ENCODE peak calls at places on chromosomes 3 and 15, in nine cellular contexts. R is SW480; W is stimulated activated CD4-positive, alpha-beta T cell treated with anti-CD3 and anti-CD28 coated beads, Interleukin-12 subunit alpha, Interleukin-12 subunit beta, amount 100 ng/mL, for 4 hours; I is IMR-90; N is activated T-helper 1 cell treated with Interleukin-2 at 50 U/mL for 16 hours; T is activated gamma-delta T cell treated with Interleukin-2 at 50 U/mL for 16 hours; M is heart right ventricle; G is activated CD8-positive, alpha-beta T cell treated with anti-CD3 and anti-CD28 coated beads for 36 hours; X is GM23248. O is an unnamed sample.

GRCh38 chr3:134640872-134641470 is 9.9 kb downstream of the KY start:
- DNase-seq in R (peak), W (no peak), I (peak), N (no peak), T (no peak), M (no peak), G (peak), X (peak), O (peak)

GRCh38 chr3:194300392-194300758 is 50.8 kb downstream of the CPN2 start:
- DNase-seq in R (no peak), W (no peak), I (peak), N (no peak), T (no peak), M (peak), G (no peak), X (peak), O (peak)

GRCh38 chr15:65851981-65852380 is 17.3 kb upstream of the RAB11A start:
- DNase-seq in R (no peak), W (no peak), I (no peak), N (no peak), T (no peak), M (no peak), G (no peak), X (no peak), O (no peak)

GRCh38 chr15:61951949-61952348 is 108.3 kb downstream of the VPS13C start:
- DNase-seq in R (no peak), W (no peak), I (peak), N (no peak), T (no peak), M (peak), G (no peak), X (no peak), O (no peak)

GRCh38 chr3:129224984-129225393 is 24.4 kb upstream of the COPG1 start:
- DNase-seq in R (peak), W (no peak), I (peak), N (no peak), T (no peak), M (peak), G (peak), X (peak), O (peak)

GRCh38 chr3:64642327-64643151 is 45.3 kb downstream of the ADAMTS9 start:
- DNase-seq in R (peak), W (no peak), I (no peak), N (no peak), T (no peak), M (no peak), G (no peak), X (no peak), O (peak)

GRCh38 chr15:75171408-75171807 is 30.3 kb upstream of the C15orf39 start:
- DNase-seq in R (peak), W (no peak), I (peak), N (no peak), T (no peak), M (no peak), G (peak), X (peak), O (no peak)

GRCh38 chr3:9808345-9809037 is 1.6 kb upstream of the TTLL3 start:
- DNase-seq in R (peak), W (peak), I (peak), N (peak), T (peak), M (no peak), G (peak), X (peak), O (peak)

O was measured in hepatocyte.